ENCODE peak calls at places on chromosome 18, in seven cellular contexts. R is CD8-positive, alpha-beta memory T cell; O is A549; I is cardiac muscle cell; G is amniotic stem cell; N is effector CD4-positive, alpha-beta T cell; L is T-helper 2 cell. Y is an unnamed sample.

GRCh38 chr18:43314931-43315330 is 37.6 kb upstream of the SYT4 start:
- DNase-seq in N (no peak), I (no peak), R (no peak), L (no peak), O (no peak), G (no peak), Y (no peak)

GRCh38 chr18:77131652-77132368 is 773 bp downstream of the MBP start:
- DNase-seq in O (peak; percentile 54), I (peak; percentile 42), N (no peak), L (no peak), G (no peak), R (peak; percentile 32), Y (no peak)

GRCh38 chr18:58671941-58672565 is 788 bp downstream of the MALT1 start:
- DNase-seq in N (no peak), I (no peak), G (no peak), R (no peak), L (no peak), O (peak; percentile 39), Y (peak; percentile 5)

GRCh38 chr18:48718251-48718959 is 179.6 kb downstream of the CTIF start:
- DNase-seq in R (no peak), L (no peak), G (no peak), N (no peak), O (no peak), I (no peak), Y (no peak)

GRCh38 chr18:23743733-23744333 is 54.6 kb downstream of the LAMA3 start:
- DNase-seq in I (peak; percentile 41), O (no peak), R (no peak), L (no peak), G (no peak), N (no peak), Y (no peak)

GRCh38 chr18:38801640-38802039 is 1236.0 kb upstream of the CELF4 start:
- DNase-seq in N (no peak), L (no peak), I (no peak), O (no peak), G (no peak), R (no peak), Y (no peak)

GRCh38 chr18:48796491-48797205 is 154.1 kb downstream of the SMAD7 start:
- DNase-seq in L (no peak), N (no peak), R (no peak), G (no peak), I (no peak), O (no peak), Y (no peak)

GRCh38 chr18:69948919-69949537 is 1.4 kb upstream of the CD226 start:
- DNase-seq in R (no peak), L (peak; percentile 42), G (no peak), N (no peak), O (no peak), I (peak; percentile 12), Y (no peak)

GRCh38 chr18:63613420-63613819 is 26.3 kb downstream of the SERPINB13 start:
- DNase-seq in I (no peak), N (no peak), R (no peak), L (no peak), G (no peak), O (no peak), Y (no peak)

GRCh38 chr18:58386780-58387179 is 242.1 kb downstream of the ALPK2 start:
- DNase-seq in R (no peak), N (no peak), L (no peak), O (no peak), I (no peak), G (no peak), Y (no peak)

GRCh38 chr18:55381277-55381676 is 206.7 kb downstream of the TCF4 start:
- DNase-seq in N (no peak), G (no peak), I (no peak), O (no peak), L (no peak), R (no peak), Y (no peak)

GRCh38 chr18:62702259-62702658 is 13.1 kb upstream of the PHLPP1 start:
- DNase-seq in O (no peak), G (no peak), R (no peak), L (no peak), N (no peak), I (no peak), Y (no peak)

GRCh38 chr18:63365909-63366269 is 1.1 kb downstream of the KDSR start:
- DNase-seq in R (no peak), L (no peak), I (peak; percentile 17), N (no peak), G (no peak), O (no peak), Y (no peak)

GRCh38 chr18:24987271-24987932 is 364.6 kb downstream of the ZNF521 start:
- DNase-seq in O (no peak), N (no peak), L (no peak), R (no peak), I (no peak), G (no peak), Y (no peak)

Y was measured in cortex of kidney.